ENCODE peak calls at places on chromosome 5, in eight cellular contexts. One of them, this sample, is unnamed. For H3K36me3 and H3K9me3, the result is how much of the 10 kb centered on the place peaks cover.

GRCh38 chr5:92505925-92506324 is 1075.1 kb downstream of the NR2F1-AS1 start:
- DNase-seq in neuronal stem cell: no peak
- DNase-seq in spleen: no peak
- DNase-seq in tibial nerve: no peak
- DNase-seq in adipocyte: peak
- DNase-seq in breast epithelium: no peak
- DNase-seq in MM.1S: peak
- DNase-seq in esophagus squamous epithelium: no peak
- DNase-seq in this sample: no peak

GRCh38 chr5:149172261-149172660 is 31.0 kb downstream of the ABLIM3 start:
- DNase-seq in breast epithelium: no peak
- DNase-seq in spleen: no peak
- DNase-seq in MM.1S: no peak
- DNase-seq in neuronal stem cell: no peak
- DNase-seq in adipocyte: peak
- DNase-seq in tibial nerve: no peak
- DNase-seq in esophagus squamous epithelium: no peak
- DNase-seq in this sample: no peak

GRCh38 chr5:171295299-171295698 is 13.7 kb upstream of the TLX3 start:
- DNase-seq in adipocyte: peak
- DNase-seq in spleen: no peak
- DNase-seq in MM.1S: peak
- DNase-seq in esophagus squamous epithelium: no peak
- DNase-seq in tibial nerve: no peak
- DNase-seq in neuronal stem cell: no peak
- DNase-seq in breast epithelium: no peak
- DNase-seq in this sample: no peak

GRCh38 chr5:127192836-127193341 is 97.7 kb upstream of the MEGF10 start:
- DNase-seq in esophagus squamous epithelium: no peak
- DNase-seq in neuronal stem cell: no peak
- DNase-seq in spleen: no peak
- DNase-seq in tibial nerve: no peak
- DNase-seq in breast epithelium: no peak
- DNase-seq in MM.1S: no peak
- DNase-seq in adipocyte: no peak
- DNase-seq in this sample: no peak

GRCh38 chr5:11050596-11051304 is 289.7 kb upstream of the DAP start:
- DNase-seq in breast epithelium: no peak
- DNase-seq in adipocyte: no peak
- DNase-seq in spleen: no peak
- DNase-seq in esophagus squamous epithelium: no peak
- DNase-seq in neuronal stem cell: no peak
- DNase-seq in MM.1S: no peak
- DNase-seq in tibial nerve: no peak
- DNase-seq in this sample: peak

GRCh38 chr5:134503088-134503936 is 22.2 kb upstream of the JADE2 start:
- DNase-seq in neuronal stem cell: no peak
- DNase-seq in adipocyte: peak
- DNase-seq in spleen: peak
- DNase-seq in MM.1S: peak
- DNase-seq in esophagus squamous epithelium: no peak
- DNase-seq in breast epithelium: no peak
- DNase-seq in tibial nerve: peak
- DNase-seq in this sample: no peak

GRCh38 chr5:67115238-67115637 is 81.4 kb downstream of the CD180 start:
- DNase-seq in adipocyte: no peak
- DNase-seq in breast epithelium: no peak
- DNase-seq in MM.1S: no peak
- DNase-seq in neuronal stem cell: no peak
- DNase-seq in esophagus squamous epithelium: no peak
- DNase-seq in tibial nerve: no peak
- DNase-seq in spleen: no peak
- DNase-seq in this sample: no peak

GRCh38 chr5:50667079-50667652 is 729 bp downstream of the PARP8 start:
- DNase-seq in MM.1S: no peak
- DNase-seq in spleen: peak
- DNase-seq in neuronal stem cell: peak
- DNase-seq in esophagus squamous epithelium: no peak
- DNase-seq in tibial nerve: peak
- DNase-seq in breast epithelium: peak
- DNase-seq in adipocyte: peak
- DNase-seq in this sample: no peak

GRCh38 chr5:107501965-107502691 is 168.6 kb downstream of the EFNA5 start:
- DNase-seq in adipocyte: no peak
- DNase-seq in esophagus squamous epithelium: no peak
- DNase-seq in MM.1S: no peak
- DNase-seq in spleen: no peak
- DNase-seq in tibial nerve: no peak
- DNase-seq in neuronal stem cell: no peak
- DNase-seq in breast epithelium: no peak
- DNase-seq in this sample: no peak

GRCh38 chr5:160092519-160092918 is 26.7 kb downstream of the PWWP2A start:
- DNase-seq in spleen: no peak
- DNase-seq in tibial nerve: no peak
- DNase-seq in breast epithelium: no peak
- DNase-seq in adipocyte: no peak
- DNase-seq in MM.1S: no peak
- DNase-seq in neuronal stem cell: no peak
- DNase-seq in esophagus squamous epithelium: no peak
- DNase-seq in this sample: no peak

GRCh38 chr5:148229840-148230239 is 8.5 kb upstream of the MARCOL start:
- DNase-seq in MM.1S: no peak
- DNase-seq in breast epithelium: no peak
- DNase-seq in adipocyte: no peak
- DNase-seq in esophagus squamous epithelium: no peak
- DNase-seq in spleen: no peak
- DNase-seq in tibial nerve: no peak
- DNase-seq in neuronal stem cell: no peak
- DNase-seq in this sample: no peak

GRCh38 chr5:171521679-171522078 is 102.2 kb downstream of the FGF18 start:
- DNase-seq in breast epithelium: no peak
- DNase-seq in neuronal stem cell: no peak
- DNase-seq in esophagus squamous epithelium: no peak
- DNase-seq in adipocyte: no peak
- DNase-seq in MM.1S: no peak
- DNase-seq in tibial nerve: no peak
- DNase-seq in spleen: no peak
- DNase-seq in this sample: no peak

GRCh38 chr5:159915913-159916840 is at the start of gene ADRA1B:
- DNase-seq in adipocyte: peak
- DNase-seq in tibial nerve: peak
- DNase-seq in neuronal stem cell: peak
- DNase-seq in spleen: peak
- DNase-seq in breast epithelium: peak
- DNase-seq in esophagus squamous epithelium: no peak
- DNase-seq in MM.1S: peak
- DNase-seq in this sample: no peak

GRCh38 chr5:29720954-29721353 is 1472.5 kb upstream of the CDH6 start:
- DNase-seq in esophagus squamous epithelium: no peak
- DNase-seq in MM.1S: no peak
- DNase-seq in adipocyte: no peak
- DNase-seq in breast epithelium: no peak
- DNase-seq in spleen: no peak
- DNase-seq in tibial nerve: no peak
- DNase-seq in neuronal stem cell: no peak
- DNase-seq in this sample: no peak

GRCh38 chr5:154038241-154038603 is 488 bp downstream of the FAM114A2 start:
- DNase-seq in spleen: peak
- DNase-seq in neuronal stem cell: no peak
- DNase-seq in MM.1S: peak
- DNase-seq in adipocyte: peak
- DNase-seq in esophagus squamous epithelium: no peak
- DNase-seq in tibial nerve: no peak
- DNase-seq in breast epithelium: no peak
- DNase-seq in this sample: no peak

GRCh38 chr5:505946-506555 is 18.2 kb downstream of the SLC9A3 start:
- DNase-seq in tibial nerve: no peak
- DNase-seq in adipocyte: no peak
- DNase-seq in MM.1S: no peak
- DNase-seq in neuronal stem cell: no peak
- DNase-seq in breast epithelium: no peak
- DNase-seq in spleen: no peak
- DNase-seq in esophagus squamous epithelium: no peak
- DNase-seq in this sample: no peak

GRCh38 chr5:140270008-140270407 is 32.9 kb downstream of the PFDN1 start:
- DNase-seq in adipocyte: no peak
- DNase-seq in tibial nerve: no peak
- DNase-seq in spleen: no peak
- DNase-seq in breast epithelium: no peak
- DNase-seq in esophagus squamous epithelium: no peak
- DNase-seq in MM.1S: no peak
- DNase-seq in neuronal stem cell: no peak
- DNase-seq in this sample: no peak

GRCh38 chr5:142422426-142422825 is 97.6 kb upstream of the SPRY4 start:
- DNase-seq in adipocyte: peak
- DNase-seq in tibial nerve: no peak
- DNase-seq in neuronal stem cell: no peak
- DNase-seq in esophagus squamous epithelium: no peak
- DNase-seq in breast epithelium: no peak
- DNase-seq in MM.1S: no peak
- DNase-seq in spleen: no peak
- DNase-seq in this sample: no peak

GRCh38 chr5:527646-528591 is 3.7 kb upstream of the SLC9A3 start:
- DNase-seq in neuronal stem cell: no peak
- DNase-seq in MM.1S: peak
- DNase-seq in adipocyte: no peak
- DNase-seq in breast epithelium: no peak
- DNase-seq in esophagus squamous epithelium: no peak
- DNase-seq in tibial nerve: no peak
- DNase-seq in spleen: peak
- DNase-seq in this sample: no peak

GRCh38 chr5:158886086-158886485 is 213.6 kb downstream of the EBF1 start:
- DNase-seq in MM.1S: no peak
- DNase-seq in adipocyte: no peak
- DNase-seq in esophagus squamous epithelium: no peak
- DNase-seq in breast epithelium: no peak
- DNase-seq in tibial nerve: no peak
- DNase-seq in spleen: no peak
- DNase-seq in neuronal stem cell: no peak
- DNase-seq in this sample: no peak

GRCh38 chr5:171975262-171975876 is 31.1 kb downstream of the FBXW11 start:
- DNase-seq in breast epithelium: no peak
- DNase-seq in adipocyte: peak
- DNase-seq in MM.1S: no peak
- DNase-seq in esophagus squamous epithelium: no peak
- DNase-seq in tibial nerve: no peak
- DNase-seq in neuronal stem cell: no peak
- DNase-seq in spleen: no peak
- DNase-seq in this sample: no peak

GRCh38 chr5:149257875-149258705 is 13.6 kb upstream of the AFAP1L1 start:
- DNase-seq in neuronal stem cell: no peak
- DNase-seq in tibial nerve: no peak
- DNase-seq in breast epithelium: no peak
- DNase-seq in esophagus squamous epithelium: no peak
- DNase-seq in adipocyte: peak
- DNase-seq in MM.1S: no peak
- DNase-seq in spleen: no peak
- DNase-seq in this sample: no peak

GRCh38 chr5:16427572-16427971 is 38.0 kb downstream of the ZNF622 start:
- DNase-seq in spleen: no peak
- DNase-seq in breast epithelium: no peak
- DNase-seq in adipocyte: no peak
- DNase-seq in tibial nerve: no peak
- DNase-seq in esophagus squamous epithelium: no peak
- DNase-seq in MM.1S: no peak
- DNase-seq in neuronal stem cell: no peak
- DNase-seq in this sample: no peak

GRCh38 chr5:151041577-151042268 is 21.3 kb downstream of the GPX3 start:
- DNase-seq in breast epithelium: no peak
- DNase-seq in neuronal stem cell: no peak
- DNase-seq in esophagus squamous epithelium: no peak
- DNase-seq in spleen: peak
- DNase-seq in tibial nerve: no peak
- DNase-seq in MM.1S: no peak
- DNase-seq in adipocyte: no peak
- DNase-seq in this sample: no peak
- H3K36me3 ChIP-seq in breast epithelium: under half
- H3K36me3 ChIP-seq in neuronal stem cell: half or more
- H3K36me3 ChIP-seq in esophagus squamous epithelium: under half
- H3K36me3 ChIP-seq in spleen: half or more
- H3K36me3 ChIP-seq in tibial nerve: half or more
- H3K36me3 ChIP-seq in MM.1S: under half
- H3K36me3 ChIP-seq in adipocyte: half or more
- H3K36me3 ChIP-seq in this sample: under half

GRCh38 chr5:141351591-141351990 is 1.7 kb downstream of the PCDHGB1 start:
- DNase-seq in spleen: no peak
- DNase-seq in esophagus squamous epithelium: no peak
- DNase-seq in tibial nerve: no peak
- DNase-seq in MM.1S: no peak
- DNase-seq in neuronal stem cell: no peak
- DNase-seq in breast epithelium: no peak
- DNase-seq in adipocyte: no peak
- DNase-seq in this sample: no peak
- H3K9me3 ChIP-seq in spleen: half or more
- H3K9me3 ChIP-seq in esophagus squamous epithelium: half or more
- H3K9me3 ChIP-seq in tibial nerve: half or more
- H3K9me3 ChIP-seq in MM.1S: under half
- H3K9me3 ChIP-seq in neuronal stem cell: under half
- H3K9me3 ChIP-seq in breast epithelium: half or more
- H3K9me3 ChIP-seq in adipocyte: under half
- H3K9me3 ChIP-seq in this sample: under half

GRCh38 chr5:78449103-78449502 is 88.7 kb downstream of the SCAMP1 start:
- DNase-seq in spleen: no peak
- DNase-seq in adipocyte: no peak
- DNase-seq in breast epithelium: no peak
- DNase-seq in tibial nerve: no peak
- DNase-seq in neuronal stem cell: no peak
- DNase-seq in MM.1S: no peak
- DNase-seq in esophagus squamous epithelium: no peak
- DNase-seq in this sample: no peak

DNA sequence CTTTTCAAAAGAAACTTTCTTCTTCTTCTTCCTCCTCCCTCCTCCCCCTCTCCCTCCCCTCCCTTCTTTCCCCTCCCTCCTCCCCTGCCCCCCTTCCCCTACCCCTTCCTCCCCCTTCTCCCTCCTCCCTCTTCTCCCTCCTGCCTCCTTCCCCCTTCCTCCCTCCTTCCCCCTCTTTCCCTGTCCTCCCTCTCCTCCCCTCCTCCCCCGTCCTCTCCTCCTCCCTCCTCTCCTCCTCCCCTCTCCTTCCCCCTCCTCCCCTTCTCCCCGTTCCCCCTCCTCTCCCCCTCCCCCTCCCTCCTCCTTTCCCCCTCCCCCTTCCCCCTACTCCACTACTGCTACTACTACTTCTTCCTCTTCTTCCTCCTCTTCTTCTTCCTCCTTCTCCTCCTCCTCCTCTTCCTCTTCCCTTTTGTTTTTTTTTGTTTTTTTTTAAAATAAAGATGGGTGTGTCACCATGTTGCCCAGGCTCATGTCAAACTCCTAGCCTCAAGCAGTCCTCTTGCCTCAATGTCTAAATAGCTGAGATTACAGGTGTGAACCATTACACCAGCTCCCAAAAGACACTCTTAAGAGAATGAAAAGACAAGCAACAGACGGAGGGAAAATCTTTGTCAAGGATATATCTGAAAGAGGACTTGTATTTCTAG is 87.5 kb downstream of the SCAMP1 start:
- DNase-seq in MM.1S: no peak
- DNase-seq in tibial nerve: no peak
- DNase-seq in breast epithelium: no peak
- DNase-seq in esophagus squamous epithelium: no peak
- DNase-seq in neuronal stem cell: no peak
- DNase-seq in spleen: no peak
- DNase-seq in adipocyte: no peak
- DNase-seq in this sample: no peak
- H3K4me3 ChIP-seq in MM.1S: no peak
- H3K4me3 ChIP-seq in tibial nerve: no peak
- H3K4me3 ChIP-seq in breast epithelium: no peak
- H3K4me3 ChIP-seq in esophagus squamous epithelium: no peak
- H3K4me3 ChIP-seq in neuronal stem cell: no peak
- H3K4me3 ChIP-seq in spleen: no peak
- H3K4me3 ChIP-seq in adipocyte: no peak
- H3K4me3 ChIP-seq in this sample: no peak

GRCh38 chr5:2886531-2886930 is 135.1 kb upstream of the IRX2 start:
- DNase-seq in esophagus squamous epithelium: no peak
- DNase-seq in neuronal stem cell: no peak
- DNase-seq in spleen: no peak
- DNase-seq in breast epithelium: no peak
- DNase-seq in tibial nerve: no peak
- DNase-seq in adipocyte: no peak
- DNase-seq in MM.1S: no peak
- DNase-seq in this sample: no peak
- H3K36me3 ChIP-seq in esophagus squamous epithelium: under half
- H3K36me3 ChIP-seq in neuronal stem cell: under half
- H3K36me3 ChIP-seq in spleen: under half
- H3K36me3 ChIP-seq in breast epithelium: under half
- H3K36me3 ChIP-seq in tibial nerve: under half
- H3K36me3 ChIP-seq in adipocyte: under half
- H3K36me3 ChIP-seq in MM.1S: under half
- H3K36me3 ChIP-seq in this sample: under half